ENCODE peak calls at places on chromosomes 3 and 15, in five cellular contexts. One of them, this sample, is unnamed.
A peak's percentile ranks its signal among the peaks of the same experiment; 100 is the strongest.

GRCh38 chr3:128683957-128684356 is 33.3 kb upstream of the RPN1 start:
- DNase-seq in sigmoid colon: no peak
- DNase-seq in upper lobe of left lung: no peak
- DNase-seq in GM23338: no peak
- DNase-seq in suprapubic skin: no peak
- DNase-seq in this sample: no peak

GRCh38 chr15:51114437-51115119 is 19.9 kb upstream of the TNFAIP8L3 start:
- DNase-seq in upper lobe of left lung: no peak
- DNase-seq in sigmoid colon: no peak
- DNase-seq in GM23338: no peak
- DNase-seq in suprapubic skin: no peak
- DNase-seq in this sample: no peak

GRCh38 chr3:144496116-144496835 is 524.7 kb downstream of the DIPK2A start:
- DNase-seq in GM23338: no peak
- DNase-seq in suprapubic skin: no peak
- DNase-seq in upper lobe of left lung: no peak
- DNase-seq in sigmoid colon: no peak
- DNase-seq in this sample: no peak

GRCh38 chr15:25175789-25176615 is 221.2 kb downstream of the SNRPN start:
- DNase-seq in sigmoid colon: no peak
- DNase-seq in GM23338: no peak
- DNase-seq in upper lobe of left lung: no peak
- DNase-seq in suprapubic skin: peak; percentile 40
- DNase-seq in this sample: peak; percentile 69

GRCh38 chr15:31090741-31091140 is 10.8 kb downstream of the TRPM1 start:
- DNase-seq in suprapubic skin: no peak
- DNase-seq in GM23338: no peak
- DNase-seq in sigmoid colon: no peak
- DNase-seq in upper lobe of left lung: no peak
- DNase-seq in this sample: no peak

GRCh38 chr3:195035345-195036202 is 235.4 kb downstream of the XXYLT1 start:
- DNase-seq in sigmoid colon: no peak
- DNase-seq in upper lobe of left lung: peak; percentile 82
- DNase-seq in suprapubic skin: peak; percentile 56
- DNase-seq in GM23338: peak; percentile 78
- DNase-seq in this sample: no peak

GRCh38 chr3:188503647-188504046 is 349.7 kb downstream of the LPP start:
- DNase-seq in upper lobe of left lung: no peak
- DNase-seq in suprapubic skin: no peak
- DNase-seq in sigmoid colon: no peak
- DNase-seq in GM23338: no peak
- DNase-seq in this sample: no peak

GRCh38 chr3:77411990-77412389 is 372.1 kb downstream of the ROBO2 start:
- DNase-seq in sigmoid colon: no peak
- DNase-seq in suprapubic skin: no peak
- DNase-seq in upper lobe of left lung: no peak
- DNase-seq in GM23338: no peak
- DNase-seq in this sample: no peak

GRCh38 chr3:156963096-156963495 is 136.9 kb downstream of the LEKR1 start:
- DNase-seq in upper lobe of left lung: no peak
- DNase-seq in sigmoid colon: no peak
- DNase-seq in suprapubic skin: no peak
- DNase-seq in GM23338: no peak
- DNase-seq in this sample: no peak

GRCh38 chr15:90351479-90352108 is 490 bp upstream of the ZNF774 start:
- DNase-seq in suprapubic skin: no peak
- DNase-seq in sigmoid colon: no peak
- DNase-seq in GM23338: peak; percentile 69
- DNase-seq in upper lobe of left lung: peak; percentile 72
- DNase-seq in this sample: no peak

GRCh38 chr3:161295325-161295724 is 74.2 kb downstream of the NMD3 start:
- DNase-seq in upper lobe of left lung: no peak
- DNase-seq in sigmoid colon: no peak
- DNase-seq in suprapubic skin: no peak
- DNase-seq in GM23338: no peak
- DNase-seq in this sample: no peak

GRCh38 chr3:10546887-10547286 is 41.5 kb upstream of the ATP2B2 start:
- DNase-seq in suprapubic skin: peak; percentile 35
- DNase-seq in upper lobe of left lung: no peak
- DNase-seq in GM23338: no peak
- DNase-seq in sigmoid colon: no peak
- DNase-seq in this sample: no peak

GRCh38 chr3:61954097-61954528 is 392.7 kb downstream of the PTPRG start:
- DNase-seq in suprapubic skin: no peak
- DNase-seq in sigmoid colon: no peak
- DNase-seq in GM23338: peak; percentile 40
- DNase-seq in upper lobe of left lung: no peak
- DNase-seq in this sample: no peak

GRCh38 chr3:31829011-31829410 is 152.1 kb downstream of the OSBPL10 start:
- DNase-seq in GM23338: no peak
- DNase-seq in sigmoid colon: no peak
- DNase-seq in upper lobe of left lung: no peak
- DNase-seq in suprapubic skin: no peak
- DNase-seq in this sample: no peak

GRCh38 chr3:125582707-125583106 is 12.6 kb downstream of the OSBPL11 start:
- DNase-seq in upper lobe of left lung: no peak
- DNase-seq in suprapubic skin: no peak
- DNase-seq in GM23338: peak; percentile 21
- DNase-seq in sigmoid colon: no peak
- DNase-seq in this sample: no peak
- TF ChIP-seq CTCF in upper lobe of left lung: no peak
- TF ChIP-seq CTCF in suprapubic skin: no peak
- TF ChIP-seq CTCF in GM23338: peak; percentile 36
- TF ChIP-seq CTCF in sigmoid colon: no peak
- TF ChIP-seq CTCF in this sample: no peak

DNA sequence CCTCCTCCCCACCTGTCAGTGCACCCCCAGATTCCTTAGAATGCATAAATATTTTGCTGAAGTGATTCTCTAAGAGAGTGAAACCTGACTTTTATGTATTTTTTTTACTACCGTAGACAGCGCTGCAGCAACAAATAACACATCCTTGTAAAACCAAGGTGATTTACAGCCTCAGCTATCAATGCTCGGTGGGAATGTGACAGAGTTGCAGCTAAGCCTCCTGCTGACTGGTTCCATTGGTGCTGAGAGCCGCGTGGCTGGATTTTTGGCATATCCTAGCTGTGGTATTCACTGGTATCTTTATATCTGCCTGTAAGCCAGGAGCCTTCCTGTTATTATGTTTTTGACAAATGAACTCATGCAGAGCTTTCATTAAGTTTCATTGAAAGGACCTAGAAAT is 11.0 kb downstream of the FGD5 start:
- DNase-seq in upper lobe of left lung: no peak
- DNase-seq in sigmoid colon: no peak
- DNase-seq in GM23338: no peak
- DNase-seq in suprapubic skin: no peak
- DNase-seq in this sample: no peak
- TF ChIP-seq POLR2AphosphoS5 in upper lobe of left lung: no peak
- TF ChIP-seq POLR2AphosphoS5 in sigmoid colon: no peak
- TF ChIP-seq POLR2AphosphoS5 in GM23338: no peak
- TF ChIP-seq POLR2AphosphoS5 in suprapubic skin: no peak
- TF ChIP-seq POLR2AphosphoS5 in this sample: no peak

GRCh38 chr15:59741274-59741906 is 52.3 kb upstream of the BNIP2 start:
- DNase-seq in sigmoid colon: no peak
- DNase-seq in upper lobe of left lung: no peak
- DNase-seq in suprapubic skin: no peak
- DNase-seq in GM23338: peak; percentile 74
- DNase-seq in this sample: no peak
- TF ChIP-seq CTCF in sigmoid colon: no peak
- TF ChIP-seq CTCF in upper lobe of left lung: no peak
- TF ChIP-seq CTCF in suprapubic skin: no peak
- TF ChIP-seq CTCF in GM23338: peak; percentile 81
- TF ChIP-seq CTCF in this sample: no peak

GRCh38 chr3:149493315-149494021 is 19.0 kb downstream of the TM4SF4 start:
- DNase-seq in sigmoid colon: no peak
- DNase-seq in GM23338: peak; percentile 10
- DNase-seq in upper lobe of left lung: no peak
- DNase-seq in suprapubic skin: no peak
- DNase-seq in this sample: no peak
- TF ChIP-seq POLR2AphosphoS5 in sigmoid colon: no peak
- TF ChIP-seq POLR2AphosphoS5 in GM23338: no peak
- TF ChIP-seq POLR2AphosphoS5 in upper lobe of left lung: no peak
- TF ChIP-seq POLR2AphosphoS5 in suprapubic skin: no peak
- TF ChIP-seq POLR2AphosphoS5 in this sample: no peak

DNA sequence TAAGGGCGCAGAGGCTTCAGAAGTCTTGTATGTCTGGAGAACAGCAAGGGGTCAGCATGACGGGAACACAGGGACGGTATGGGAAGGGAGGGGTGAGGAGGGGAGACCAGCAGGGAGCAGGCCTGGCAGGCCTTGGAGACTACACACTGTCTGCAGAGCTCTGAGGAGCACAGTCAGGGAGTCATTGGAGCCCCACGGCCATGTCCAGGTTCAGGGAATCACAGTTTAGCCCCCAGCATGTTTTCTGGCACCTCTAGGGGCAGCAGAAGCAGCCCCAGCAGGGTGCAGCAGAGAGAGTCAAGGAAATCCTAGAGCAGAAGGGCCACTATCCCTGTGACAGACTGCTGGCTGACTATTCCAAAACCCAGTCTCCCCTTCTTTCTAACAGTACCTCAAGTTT is 3.2 kb downstream of the LAMP3 start:
- DNase-seq in suprapubic skin: no peak
- DNase-seq in upper lobe of left lung: no peak
- DNase-seq in GM23338: peak; percentile 35
- DNase-seq in sigmoid colon: no peak
- DNase-seq in this sample: no peak
- TF ChIP-seq CTCF in suprapubic skin: no peak
- TF ChIP-seq CTCF in upper lobe of left lung: no peak
- TF ChIP-seq CTCF in GM23338: peak; percentile 37
- TF ChIP-seq CTCF in sigmoid colon: no peak
- TF ChIP-seq CTCF in this sample: no peak

DNA sequence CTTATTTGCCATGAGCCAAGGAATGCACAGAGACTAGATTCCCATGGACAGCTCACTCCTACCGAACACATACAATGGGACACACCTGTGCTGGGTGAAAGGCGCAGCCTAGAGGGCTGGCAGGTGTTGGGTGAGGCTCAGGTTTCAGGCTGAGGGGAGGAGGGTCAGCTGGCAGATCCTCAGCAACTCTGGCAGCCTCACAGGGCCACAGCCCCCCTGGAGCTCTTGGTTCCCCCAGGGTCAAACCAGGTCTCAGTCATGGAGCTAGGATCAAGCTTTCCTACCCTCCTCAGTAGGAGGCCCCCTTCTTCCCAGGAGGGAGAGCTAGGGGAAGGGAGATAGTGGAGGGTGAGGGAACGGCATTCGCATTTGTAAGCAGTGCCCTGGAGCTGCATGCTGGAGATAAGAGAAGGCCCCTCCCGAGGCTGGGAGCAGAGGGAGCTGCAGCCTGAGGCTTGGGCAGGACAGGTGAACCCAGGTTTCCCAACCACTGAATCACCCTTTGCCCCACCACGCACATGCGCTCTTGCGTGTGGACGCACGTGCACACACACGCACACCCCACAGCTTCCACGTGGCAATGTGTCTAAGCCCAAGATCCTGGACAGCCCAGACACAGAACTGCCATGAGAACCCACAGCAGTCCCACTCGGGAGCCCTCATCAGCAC is 26.3 kb upstream of the TFRC start:
- DNase-seq in suprapubic skin: peak; percentile 69
- DNase-seq in sigmoid colon: no peak
- DNase-seq in upper lobe of left lung: no peak
- DNase-seq in GM23338: peak; percentile 72
- DNase-seq in this sample: no peak
- TF ChIP-seq POLR2AphosphoS5 in suprapubic skin: no peak
- TF ChIP-seq POLR2AphosphoS5 in sigmoid colon: no peak
- TF ChIP-seq POLR2AphosphoS5 in upper lobe of left lung: no peak
- TF ChIP-seq POLR2AphosphoS5 in GM23338: no peak
- TF ChIP-seq POLR2AphosphoS5 in this sample: no peak

GRCh38 chr15:55998478-55998877 is 5.1 kb upstream of the NEDD4 start:
- DNase-seq in sigmoid colon: no peak
- DNase-seq in upper lobe of left lung: no peak
- DNase-seq in GM23338: no peak
- DNase-seq in suprapubic skin: no peak
- DNase-seq in this sample: no peak

GRCh38 chr15:55999635-56000034 is 6.2 kb upstream of the NEDD4 start:
- DNase-seq in upper lobe of left lung: no peak
- DNase-seq in suprapubic skin: no peak
- DNase-seq in GM23338: no peak
- DNase-seq in sigmoid colon: no peak
- DNase-seq in this sample: no peak

GRCh38 chr15:56001476-56002078 is 8.2 kb upstream of the NEDD4 start:
- DNase-seq in suprapubic skin: no peak
- DNase-seq in GM23338: no peak
- DNase-seq in sigmoid colon: no peak
- DNase-seq in upper lobe of left lung: no peak
- DNase-seq in this sample: no peak
- TF ChIP-seq CTCF in suprapubic skin: no peak
- TF ChIP-seq CTCF in GM23338: no peak
- TF ChIP-seq CTCF in sigmoid colon: no peak
- TF ChIP-seq CTCF in upper lobe of left lung: no peak
- TF ChIP-seq CTCF in this sample: no peak

GRCh38 chr3:58667229-58667628 is 655 bp upstream of the FAM3D start:
- DNase-seq in upper lobe of left lung: no peak
- DNase-seq in GM23338: no peak
- DNase-seq in sigmoid colon: no peak
- DNase-seq in suprapubic skin: no peak
- DNase-seq in this sample: no peak

GRCh38 chr3:58665410-58665809 is 1.2 kb downstream of the FAM3D start:
- DNase-seq in suprapubic skin: peak; percentile 3
- DNase-seq in upper lobe of left lung: no peak
- DNase-seq in GM23338: no peak
- DNase-seq in sigmoid colon: peak; percentile 6
- DNase-seq in this sample: no peak

GRCh38 chr3:58667704-58668103 is 1.1 kb upstream of the FAM3D start:
- DNase-seq in upper lobe of left lung: no peak
- DNase-seq in suprapubic skin: peak; percentile 6
- DNase-seq in sigmoid colon: no peak
- DNase-seq in GM23338: no peak
- DNase-seq in this sample: no peak

GRCh38 chr3:58668247-58668646 is 1.7 kb upstream of the FAM3D start:
- DNase-seq in GM23338: no peak
- DNase-seq in suprapubic skin: no peak
- DNase-seq in sigmoid colon: no peak
- DNase-seq in upper lobe of left lung: no peak
- DNase-seq in this sample: no peak

DNA sequence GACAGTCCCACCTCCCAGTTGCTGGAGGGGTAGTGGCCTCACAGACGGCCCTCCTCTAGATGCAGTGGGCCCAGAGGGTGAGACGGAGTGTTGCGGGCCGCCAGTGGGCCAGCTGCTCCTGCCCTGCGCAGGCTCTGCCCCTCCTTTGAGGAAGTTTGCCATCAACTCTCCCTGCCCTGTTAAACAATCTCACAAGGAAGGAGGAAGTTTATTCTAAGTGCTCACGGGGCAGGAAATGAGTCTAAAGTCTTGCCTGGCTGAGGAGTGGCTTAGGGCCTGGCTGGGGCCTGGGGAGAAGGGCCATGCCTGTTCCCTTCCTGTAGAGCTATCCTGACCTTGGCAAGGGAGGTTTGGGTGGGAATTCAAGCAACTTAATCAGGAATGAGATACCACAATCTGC is at the start of gene FAM3D:
- DNase-seq in suprapubic skin: peak; percentile 38
- DNase-seq in upper lobe of left lung: peak; percentile 72
- DNase-seq in sigmoid colon: no peak
- DNase-seq in GM23338: no peak
- DNase-seq in this sample: no peak
- TF ChIP-seq POLR2AphosphoS5 in suprapubic skin: no peak
- TF ChIP-seq POLR2AphosphoS5 in upper lobe of left lung: peak; percentile 73
- TF ChIP-seq POLR2AphosphoS5 in sigmoid colon: peak; percentile 44
- TF ChIP-seq POLR2AphosphoS5 in GM23338: no peak
- TF ChIP-seq POLR2AphosphoS5 in this sample: peak; percentile 14